ENCODE peak calls at places on chromosomes 1 and 21, in eight cellular contexts. One of them, this sample, is unnamed.

GRCh38 chr1:225881081-225882007 is 836 bp downstream of the TMEM63A start:
- DNase-seq in stimulated activated CD8-positive, alpha-beta memory T cell treated with anti-CD3 and anti-CD28 coated beads, Interleukin-12 subunit alpha, Interleukin-12 subunit beta, amount 100 ng/mL, for 4 hours: no peak
- DNase-seq in nephron progenitor cell: peak; percentile 37
- DNase-seq in upper lobe of right lung: peak; percentile 85
- DNase-seq in osteocyte: no peak
- DNase-seq in heart left ventricle: peak; percentile 82
- DNase-seq in mucosa of gallbladder: peak; percentile 44
- DNase-seq in activated CD4-positive, alpha-beta T cell treated with anti-CD3 and anti-CD28 coated beads for 4 hours: peak; percentile 54
- DNase-seq in this sample: peak; percentile 71

GRCh38 chr1:15189692-15190321 is 36.3 kb downstream of the TMEM51 start:
- DNase-seq in stimulated activated CD8-positive, alpha-beta memory T cell treated with anti-CD3 and anti-CD28 coated beads, Interleukin-12 subunit alpha, Interleukin-12 subunit beta, amount 100 ng/mL, for 4 hours: no peak
- DNase-seq in nephron progenitor cell: no peak
- DNase-seq in upper lobe of right lung: peak; percentile 28
- DNase-seq in osteocyte: no peak
- DNase-seq in heart left ventricle: no peak
- DNase-seq in mucosa of gallbladder: peak; percentile 77
- DNase-seq in activated CD4-positive, alpha-beta T cell treated with anti-CD3 and anti-CD28 coated beads for 4 hours: no peak
- DNase-seq in this sample: no peak

GRCh38 chr21:37862536-37862935 is 53.7 kb downstream of the KCNJ6 start:
- DNase-seq in stimulated activated CD8-positive, alpha-beta memory T cell treated with anti-CD3 and anti-CD28 coated beads, Interleukin-12 subunit alpha, Interleukin-12 subunit beta, amount 100 ng/mL, for 4 hours: no peak
- DNase-seq in nephron progenitor cell: no peak
- DNase-seq in upper lobe of right lung: no peak
- DNase-seq in osteocyte: peak; percentile 53
- DNase-seq in heart left ventricle: no peak
- DNase-seq in mucosa of gallbladder: no peak
- DNase-seq in activated CD4-positive, alpha-beta T cell treated with anti-CD3 and anti-CD28 coated beads for 4 hours: no peak
- DNase-seq in this sample: no peak

GRCh38 chr1:162861101-162861500 is at the start of gene CCDC190:
- DNase-seq in stimulated activated CD8-positive, alpha-beta memory T cell treated with anti-CD3 and anti-CD28 coated beads, Interleukin-12 subunit alpha, Interleukin-12 subunit beta, amount 100 ng/mL, for 4 hours: no peak
- DNase-seq in nephron progenitor cell: no peak
- DNase-seq in upper lobe of right lung: no peak
- DNase-seq in osteocyte: no peak
- DNase-seq in heart left ventricle: no peak
- DNase-seq in mucosa of gallbladder: no peak
- DNase-seq in activated CD4-positive, alpha-beta T cell treated with anti-CD3 and anti-CD28 coated beads for 4 hours: no peak
- DNase-seq in this sample: no peak

GRCh38 chr1:18642278-18643095 is 11.8 kb downstream of the PAX7 start:
- DNase-seq in stimulated activated CD8-positive, alpha-beta memory T cell treated with anti-CD3 and anti-CD28 coated beads, Interleukin-12 subunit alpha, Interleukin-12 subunit beta, amount 100 ng/mL, for 4 hours: no peak
- DNase-seq in nephron progenitor cell: no peak
- DNase-seq in upper lobe of right lung: no peak
- DNase-seq in osteocyte: no peak
- DNase-seq in heart left ventricle: no peak
- DNase-seq in mucosa of gallbladder: no peak
- DNase-seq in activated CD4-positive, alpha-beta T cell treated with anti-CD3 and anti-CD28 coated beads for 4 hours: no peak
- DNase-seq in this sample: no peak

GRCh38 chr21:34836933-34837505 is 168.2 kb downstream of the CLIC6 start:
- DNase-seq in stimulated activated CD8-positive, alpha-beta memory T cell treated with anti-CD3 and anti-CD28 coated beads, Interleukin-12 subunit alpha, Interleukin-12 subunit beta, amount 100 ng/mL, for 4 hours: no peak
- DNase-seq in nephron progenitor cell: no peak
- DNase-seq in upper lobe of right lung: no peak
- DNase-seq in osteocyte: no peak
- DNase-seq in heart left ventricle: no peak
- DNase-seq in mucosa of gallbladder: no peak
- DNase-seq in activated CD4-positive, alpha-beta T cell treated with anti-CD3 and anti-CD28 coated beads for 4 hours: no peak
- DNase-seq in this sample: no peak

GRCh38 chr21:32021319-32022027 is 148.7 kb downstream of the HUNK start:
- DNase-seq in stimulated activated CD8-positive, alpha-beta memory T cell treated with anti-CD3 and anti-CD28 coated beads, Interleukin-12 subunit alpha, Interleukin-12 subunit beta, amount 100 ng/mL, for 4 hours: no peak
- DNase-seq in nephron progenitor cell: no peak
- DNase-seq in upper lobe of right lung: no peak
- DNase-seq in osteocyte: no peak
- DNase-seq in heart left ventricle: peak; percentile 79
- DNase-seq in mucosa of gallbladder: peak; percentile 26
- DNase-seq in activated CD4-positive, alpha-beta T cell treated with anti-CD3 and anti-CD28 coated beads for 4 hours: no peak
- DNase-seq in this sample: peak; percentile 92

GRCh38 chr1:245155186-245156040 is 628 bp downstream of the KIF26B start:
- DNase-seq in stimulated activated CD8-positive, alpha-beta memory T cell treated with anti-CD3 and anti-CD28 coated beads, Interleukin-12 subunit alpha, Interleukin-12 subunit beta, amount 100 ng/mL, for 4 hours: no peak
- DNase-seq in nephron progenitor cell: peak; percentile 65
- DNase-seq in upper lobe of right lung: no peak
- DNase-seq in osteocyte: no peak
- DNase-seq in heart left ventricle: no peak
- DNase-seq in mucosa of gallbladder: no peak
- DNase-seq in activated CD4-positive, alpha-beta T cell treated with anti-CD3 and anti-CD28 coated beads for 4 hours: no peak
- DNase-seq in this sample: no peak

GRCh38 chr1:184497962-184498723 is 111.3 kb downstream of the C1orf21 start:
- DNase-seq in stimulated activated CD8-positive, alpha-beta memory T cell treated with anti-CD3 and anti-CD28 coated beads, Interleukin-12 subunit alpha, Interleukin-12 subunit beta, amount 100 ng/mL, for 4 hours: no peak
- DNase-seq in nephron progenitor cell: no peak
- DNase-seq in upper lobe of right lung: no peak
- DNase-seq in osteocyte: no peak
- DNase-seq in heart left ventricle: no peak
- DNase-seq in mucosa of gallbladder: no peak
- DNase-seq in activated CD4-positive, alpha-beta T cell treated with anti-CD3 and anti-CD28 coated beads for 4 hours: no peak
- DNase-seq in this sample: no peak

GRCh38 chr1:59323879-59324278 is 27.0 kb downstream of the FGGY start:
- DNase-seq in stimulated activated CD8-positive, alpha-beta memory T cell treated with anti-CD3 and anti-CD28 coated beads, Interleukin-12 subunit alpha, Interleukin-12 subunit beta, amount 100 ng/mL, for 4 hours: no peak
- DNase-seq in nephron progenitor cell: no peak
- DNase-seq in upper lobe of right lung: no peak
- DNase-seq in osteocyte: no peak
- DNase-seq in heart left ventricle: no peak
- DNase-seq in mucosa of gallbladder: no peak
- DNase-seq in activated CD4-positive, alpha-beta T cell treated with anti-CD3 and anti-CD28 coated beads for 4 hours: no peak
- DNase-seq in this sample: no peak

GRCh38 chr1:1020415-1021009 is 592 bp downstream of the AGRN start:
- DNase-seq in stimulated activated CD8-positive, alpha-beta memory T cell treated with anti-CD3 and anti-CD28 coated beads, Interleukin-12 subunit alpha, Interleukin-12 subunit beta, amount 100 ng/mL, for 4 hours: no peak
- DNase-seq in nephron progenitor cell: peak; percentile 61
- DNase-seq in upper lobe of right lung: no peak
- DNase-seq in osteocyte: no peak
- DNase-seq in heart left ventricle: no peak
- DNase-seq in mucosa of gallbladder: no peak
- DNase-seq in activated CD4-positive, alpha-beta T cell treated with anti-CD3 and anti-CD28 coated beads for 4 hours: peak; percentile 63
- DNase-seq in this sample: no peak

GRCh38 chr1:160416369-160416768 is 16.0 kb downstream of the VANGL2 start:
- DNase-seq in stimulated activated CD8-positive, alpha-beta memory T cell treated with anti-CD3 and anti-CD28 coated beads, Interleukin-12 subunit alpha, Interleukin-12 subunit beta, amount 100 ng/mL, for 4 hours: no peak
- DNase-seq in nephron progenitor cell: no peak
- DNase-seq in upper lobe of right lung: no peak
- DNase-seq in osteocyte: no peak
- DNase-seq in heart left ventricle: no peak
- DNase-seq in mucosa of gallbladder: no peak
- DNase-seq in activated CD4-positive, alpha-beta T cell treated with anti-CD3 and anti-CD28 coated beads for 4 hours: no peak
- DNase-seq in this sample: no peak

GRCh38 chr1:182173791-182174190 is 112.3 kb upstream of the ZNF648 start:
- DNase-seq in stimulated activated CD8-positive, alpha-beta memory T cell treated with anti-CD3 and anti-CD28 coated beads, Interleukin-12 subunit alpha, Interleukin-12 subunit beta, amount 100 ng/mL, for 4 hours: no peak
- DNase-seq in nephron progenitor cell: no peak
- DNase-seq in upper lobe of right lung: no peak
- DNase-seq in osteocyte: no peak
- DNase-seq in heart left ventricle: no peak
- DNase-seq in mucosa of gallbladder: no peak
- DNase-seq in activated CD4-positive, alpha-beta T cell treated with anti-CD3 and anti-CD28 coated beads for 4 hours: no peak
- DNase-seq in this sample: peak; percentile 48

GRCh38 chr21:29114765-29115164 is 15.7 kb upstream of the MAP3K7CL start:
- DNase-seq in stimulated activated CD8-positive, alpha-beta memory T cell treated with anti-CD3 and anti-CD28 coated beads, Interleukin-12 subunit alpha, Interleukin-12 subunit beta, amount 100 ng/mL, for 4 hours: no peak
- DNase-seq in nephron progenitor cell: no peak
- DNase-seq in upper lobe of right lung: no peak
- DNase-seq in osteocyte: no peak
- DNase-seq in heart left ventricle: no peak
- DNase-seq in mucosa of gallbladder: no peak
- DNase-seq in activated CD4-positive, alpha-beta T cell treated with anti-CD3 and anti-CD28 coated beads for 4 hours: no peak
- DNase-seq in this sample: no peak

GRCh38 chr1:202586018-202586821 is 124.0 kb downstream of the SYT2 start:
- DNase-seq in stimulated activated CD8-positive, alpha-beta memory T cell treated with anti-CD3 and anti-CD28 coated beads, Interleukin-12 subunit alpha, Interleukin-12 subunit beta, amount 100 ng/mL, for 4 hours: no peak
- DNase-seq in nephron progenitor cell: no peak
- DNase-seq in upper lobe of right lung: no peak
- DNase-seq in osteocyte: no peak
- DNase-seq in heart left ventricle: no peak
- DNase-seq in mucosa of gallbladder: peak; percentile 63
- DNase-seq in activated CD4-positive, alpha-beta T cell treated with anti-CD3 and anti-CD28 coated beads for 4 hours: no peak
- DNase-seq in this sample: peak; percentile 44

GRCh38 chr1:207020709-207021107 is 11.8 kb downstream of the C1orf116 start:
- DNase-seq in stimulated activated CD8-positive, alpha-beta memory T cell treated with anti-CD3 and anti-CD28 coated beads, Interleukin-12 subunit alpha, Interleukin-12 subunit beta, amount 100 ng/mL, for 4 hours: no peak
- DNase-seq in nephron progenitor cell: no peak
- DNase-seq in upper lobe of right lung: no peak
- DNase-seq in osteocyte: no peak
- DNase-seq in heart left ventricle: no peak
- DNase-seq in mucosa of gallbladder: no peak
- DNase-seq in activated CD4-positive, alpha-beta T cell treated with anti-CD3 and anti-CD28 coated beads for 4 hours: no peak
- DNase-seq in this sample: no peak

GRCh38 chr1:23953020-23953419 is 6.6 kb upstream of the PNRC2 start:
- DNase-seq in stimulated activated CD8-positive, alpha-beta memory T cell treated with anti-CD3 and anti-CD28 coated beads, Interleukin-12 subunit alpha, Interleukin-12 subunit beta, amount 100 ng/mL, for 4 hours: no peak
- DNase-seq in nephron progenitor cell: no peak
- DNase-seq in upper lobe of right lung: no peak
- DNase-seq in osteocyte: no peak
- DNase-seq in heart left ventricle: no peak
- DNase-seq in mucosa of gallbladder: no peak
- DNase-seq in activated CD4-positive, alpha-beta T cell treated with anti-CD3 and anti-CD28 coated beads for 4 hours: no peak
- DNase-seq in this sample: no peak

GRCh38 chr21:46650476-46651098 is 15.1 kb downstream of the PRMT2 start:
- DNase-seq in stimulated activated CD8-positive, alpha-beta memory T cell treated with anti-CD3 and anti-CD28 coated beads, Interleukin-12 subunit alpha, Interleukin-12 subunit beta, amount 100 ng/mL, for 4 hours: no peak
- DNase-seq in nephron progenitor cell: no peak
- DNase-seq in upper lobe of right lung: no peak
- DNase-seq in osteocyte: no peak
- DNase-seq in heart left ventricle: no peak
- DNase-seq in mucosa of gallbladder: no peak
- DNase-seq in activated CD4-positive, alpha-beta T cell treated with anti-CD3 and anti-CD28 coated beads for 4 hours: no peak
- DNase-seq in this sample: no peak

This sample was measured in stomach.